ENCODE peak calls at places on chromosomes 2 and 18, in five cellular contexts. Z, U, I, X and A are unnamed samples.

GRCh38 chr2:21655136-21655535 is 531.4 kb downstream of the TDRD15 start:
- DNase-seq in Z (no peak), U (no peak), I (no peak), X (no peak), A (no peak)

GRCh38 chr2:174681983-174682577 is 82.2 kb downstream of the CHRNA1 start:
- DNase-seq in Z (peak; percentile 79), U (peak; percentile 26), I (peak; percentile 62), X (no peak), A (no peak)

GRCh38 chr2:47299555-47299954 is 103.4 kb upstream of the MSH2 start:
- DNase-seq in Z (no peak), U (peak; percentile 72), I (no peak), X (no peak), A (no peak)

GRCh38 chr18:34493566-34494358 is 216.3 kb upstream of the DTNA start:
- DNase-seq in Z (peak; percentile 61), U (no peak), I (peak; percentile 52), X (no peak), A (no peak)

GRCh38 chr2:234957533-234958135 is 5.8 kb downstream of the SH3BP4 start:
- DNase-seq in Z (no peak), U (peak; percentile 69), I (peak; percentile 12), X (peak; percentile 45), A (no peak)

GRCh38 chr2:53970898-53971681 is at the start of gene PSME4:
- DNase-seq in Z (peak; percentile 96), U (peak; percentile 85), I (peak; percentile 96), X (peak; percentile 98), A (no peak)

GRCh38 chr2:181955010-181955409 is 30.6 kb upstream of the PPP1R1C start:
- DNase-seq in Z (no peak), U (peak; percentile 33), I (no peak), X (no peak), A (no peak)

GRCh38 chr2:237687666-237688065 is 60.3 kb downstream of the LRRFIP1 start:
- DNase-seq in Z (peak; percentile 97), U (peak; percentile 99), I (peak; percentile 87), X (peak; percentile 95), A (peak; percentile 84)

GRCh38 chr2:236823976-236824375 is 254.4 kb downstream of the ACKR3 start:
- DNase-seq in Z (peak; percentile 13), U (no peak), I (no peak), X (no peak), A (no peak)

GRCh38 chr2:118970396-118971135 is 28.6 kb downstream of the MARCO start:
- DNase-seq in Z (no peak), U (no peak), I (peak; percentile 86), X (no peak), A (no peak)

GRCh38 chr2:86213699-86214502 is 14.6 kb downstream of the MRPL35 start:
- DNase-seq in Z (no peak), U (no peak), I (no peak), X (no peak), A (no peak)

GRCh38 chr2:144198116-144198515 is 321.8 kb downstream of the ZEB2 start:
- DNase-seq in Z (no peak), U (peak; percentile 46), I (no peak), X (no peak), A (peak; percentile 79)

GRCh38 chr2:235206980-235207579 is 255.3 kb downstream of the SH3BP4 start:
- DNase-seq in Z (no peak), U (no peak), I (no peak), X (no peak), A (no peak)

GRCh38 chr2:25341031-25341727 is 546 bp downstream of the DNMT3A start:
- DNase-seq in Z (peak; percentile 61), U (no peak), I (peak; percentile 60), X (no peak), A (no peak)

GRCh38 chr2:62297642-62298010 is 101.7 kb downstream of the B3GNT2 start:
- DNase-seq in Z (no peak), U (no peak), I (no peak), X (no peak), A (no peak)

GRCh38 chr2:8633735-8634313 is 48.0 kb upstream of the ID2 start:
- DNase-seq in Z (no peak), U (peak; percentile 85), I (peak; percentile 31), X (no peak), A (peak; percentile 92)

GRCh38 chr2:151842830-151843668 is 14.8 kb upstream of the ARL5A start:
- DNase-seq in Z (no peak), U (no peak), I (no peak), X (no peak), A (no peak)

DNA sequence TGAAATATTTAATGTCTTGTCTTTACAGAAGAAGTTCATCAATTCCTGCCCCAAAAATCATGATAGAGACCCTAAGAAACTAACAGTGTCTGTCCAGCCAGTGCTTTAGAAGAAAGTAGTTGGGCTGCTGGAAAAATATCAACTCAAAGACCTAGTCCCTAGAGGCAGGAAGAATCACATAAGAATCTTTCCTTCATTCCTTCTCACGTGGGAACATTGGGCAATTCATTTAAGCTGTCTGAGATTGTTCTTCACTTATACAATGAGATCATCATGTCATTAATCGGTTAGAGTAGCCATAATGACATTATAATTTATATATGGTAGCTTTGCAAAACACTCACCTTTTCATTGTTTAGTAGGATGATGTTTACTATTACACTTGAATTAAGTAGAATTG is 156.4 kb downstream of the CCBE1 start:
- DNase-seq in Z (no peak), U (peak; percentile 21), I (no peak), X (no peak), A (no peak)
- TF ChIP-seq CTCF in Z (no peak), U (no peak), I (no peak), X (no peak), A (no peak)

DNA sequence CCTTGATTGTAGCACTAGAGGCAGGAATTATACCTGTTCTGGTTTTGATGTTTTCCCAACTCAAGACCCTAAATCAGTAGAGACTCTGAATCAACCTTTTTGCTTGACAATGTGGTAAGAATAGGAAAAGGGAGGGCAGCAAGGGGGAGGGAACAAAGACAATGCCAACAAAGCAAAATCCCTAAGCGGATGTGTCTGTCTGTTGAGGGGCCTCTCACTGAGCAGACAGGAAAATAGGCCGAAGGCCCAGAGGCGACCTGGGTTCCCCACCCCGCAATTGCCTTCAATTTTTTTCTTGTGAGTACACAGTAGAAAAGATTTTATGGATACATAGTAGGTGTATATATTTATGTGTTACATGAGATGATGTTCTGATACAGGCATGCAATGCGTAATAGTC is 75.6 kb downstream of the MAP4K4 start:
- DNase-seq in Z (no peak), U (no peak), I (no peak), X (no peak), A (no peak)
- H3K4me3 ChIP-seq in Z (no peak overlapping the region), U (no peak overlapping the region), I (no peak overlapping the region), X (no peak overlapping the region), A (no peak overlapping the region)

GRCh38 chr18:51278045-51278649 is 80.7 kb upstream of the MEX3C start:
- DNase-seq in Z (no peak), U (peak; percentile 38), I (no peak), X (no peak), A (no peak)
- TF ChIP-seq CTCF in Z (peak; percentile 10), U (peak; percentile 83), I (peak; percentile 38), X (no peak), A (peak; percentile 83)

GRCh38 chr2:206211657-206212255 is 52.1 kb downstream of the EEF1B2 start:
- DNase-seq in Z (no peak), U (peak; percentile 25), I (no peak), X (no peak), A (peak; percentile 4)
- H3K4me3 ChIP-seq in Z (no peak overlapping the region), U (peak overlapping the region; percentile 52), I (no peak overlapping the region), X (no peak overlapping the region), A (no peak overlapping the region)

GRCh38 chr2:212145111-212145510 is 393.5 kb downstream of the ERBB4 start:
- DNase-seq in Z (no peak), U (peak; percentile 37), I (no peak), X (no peak), A (peak; percentile 7)

GRCh38 chr2:212142616-212143015 is 396.0 kb downstream of the ERBB4 start:
- DNase-seq in Z (no peak), U (no peak), I (no peak), X (no peak), A (no peak)

GRCh38 chr2:212153923-212154322 is 384.7 kb downstream of the ERBB4 start:
- DNase-seq in Z (no peak), U (no peak), I (no peak), X (no peak), A (no peak)

GRCh38 chr2:212147921-212148513 is 390.6 kb downstream of the ERBB4 start:
- DNase-seq in Z (no peak), U (no peak), I (no peak), X (no peak), A (no peak)
- TF ChIP-seq CTCF in Z (peak; percentile 46), U (peak; percentile 22), I (peak; percentile 38), X (no peak), A (peak; percentile 47)

GRCh38 chr2:79717364-79718007 is 204.6 kb downstream of the CTNNA2 start:
- DNase-seq in Z (no peak), U (peak; percentile 68), I (no peak), X (no peak), A (peak; percentile 80)
- H3K4me3 ChIP-seq in Z (no peak overlapping the region), U (no peak overlapping the region), I (no peak overlapping the region), X (no peak overlapping the region), A (no peak overlapping the region)

GRCh38 chr18:76422121-76422520 is 72.9 kb downstream of the ZNF516 start:
- DNase-seq in Z (no peak), U (no peak), I (no peak), X (no peak), A (no peak)
- TF ChIP-seq CTCF in Z (no peak), U (no peak), I (no peak), X (no peak), A (no peak)

GRCh38 chr18:23661735-23662308 is 889 bp downstream of the ANKRD29 start:
- DNase-seq in Z (no peak), U (no peak), I (no peak), X (no peak), A (no peak)
- H3K4me3 ChIP-seq in Z (peak overlapping the region; percentile 56), U (peak overlapping the region; percentile 53), I (peak overlapping the region; percentile 65), X (peak overlapping the region; percentile 78), A (peak overlapping the region; percentile 48)